ENCODE peak calls at places on chromosomes 5 and 9, in five cellular contexts. A is adrenal gland, W is neural progenitor cell, T is heart right ventricle, H is tibial artery. Y is an unnamed sample.
A peak's percentile ranks its signal among the peaks of the same experiment; 100 is the strongest.

GRCh38 chr5:179187229-179187678 is 127.1 kb downstream of the ZNF354C start:
- DNase-seq in W (no peak), A (no peak), H (no peak), T (no peak), Y (no peak)

GRCh38 chr9:133874659-133875058 is 117.5 kb downstream of the VAV2 start:
- DNase-seq in W (no peak), A (no peak), T (no peak), H (no peak), Y (no peak)

GRCh38 chr9:26310294-26310693 is 582.3 kb downstream of the CAAP1 start:
- DNase-seq in A (no peak), T (no peak), H (no peak), W (no peak), Y (no peak)

GRCh38 chr5:65027149-65027548 is 258.4 kb downstream of the CWC27 start:
- DNase-seq in T (no peak), A (no peak), H (no peak), W (no peak), Y (no peak)

GRCh38 chr9:82418334-82418733 is 429.8 kb downstream of the SPATA31D1 start:
- DNase-seq in T (no peak), A (no peak), H (no peak), W (no peak), Y (no peak)

GRCh38 chr5:57592236-57592635 is 109.6 kb upstream of the ACTBL2 start:
- DNase-seq in T (no peak), W (no peak), H (no peak), A (no peak), Y (no peak)

GRCh38 chr9:136711751-136712689 is at the start of gene DIPK1B:
- DNase-seq in A (peak; percentile 32), H (no peak), T (no peak), W (peak; percentile 90), Y (no peak)

GRCh38 chr9:38368731-38369130 is 23.8 kb upstream of the ALDH1B1 start:
- DNase-seq in A (no peak), H (no peak), T (no peak), W (no peak), Y (no peak)

GRCh38 chr9:87498046-87498815 is 564 bp downstream of the DAPK1 start:
- DNase-seq in H (no peak), A (no peak), W (peak; percentile 83), T (peak; percentile 42), Y (peak; percentile 45)

GRCh38 chr5:2710910-2711309 is 40.6 kb downstream of the IRX2 start:
- DNase-seq in T (no peak), W (no peak), A (no peak), H (no peak), Y (no peak)

GRCh38 chr9:27107241-27107640 is 1.8 kb upstream of the TEK start:
- DNase-seq in H (no peak), A (no peak), T (no peak), W (no peak), Y (no peak)

GRCh38 chr9:37338218-37338617 is 84.3 kb upstream of the GRHPR start:
- DNase-seq in A (no peak), T (no peak), W (no peak), H (no peak), Y (no peak)

GRCh38 chr9:14353222-14354056 is 39.5 kb upstream of the NFIB start:
- DNase-seq in A (peak; percentile 89), W (peak; percentile 93), T (peak; percentile 97), H (peak; percentile 96), Y (peak; percentile 90)
- H3K4me3 ChIP-seq in A (no peak overlapping the region), W (no peak overlapping the region), T (no peak overlapping the region), H (peak overlapping the region; percentile 14), Y (no peak overlapping the region)

DNA sequence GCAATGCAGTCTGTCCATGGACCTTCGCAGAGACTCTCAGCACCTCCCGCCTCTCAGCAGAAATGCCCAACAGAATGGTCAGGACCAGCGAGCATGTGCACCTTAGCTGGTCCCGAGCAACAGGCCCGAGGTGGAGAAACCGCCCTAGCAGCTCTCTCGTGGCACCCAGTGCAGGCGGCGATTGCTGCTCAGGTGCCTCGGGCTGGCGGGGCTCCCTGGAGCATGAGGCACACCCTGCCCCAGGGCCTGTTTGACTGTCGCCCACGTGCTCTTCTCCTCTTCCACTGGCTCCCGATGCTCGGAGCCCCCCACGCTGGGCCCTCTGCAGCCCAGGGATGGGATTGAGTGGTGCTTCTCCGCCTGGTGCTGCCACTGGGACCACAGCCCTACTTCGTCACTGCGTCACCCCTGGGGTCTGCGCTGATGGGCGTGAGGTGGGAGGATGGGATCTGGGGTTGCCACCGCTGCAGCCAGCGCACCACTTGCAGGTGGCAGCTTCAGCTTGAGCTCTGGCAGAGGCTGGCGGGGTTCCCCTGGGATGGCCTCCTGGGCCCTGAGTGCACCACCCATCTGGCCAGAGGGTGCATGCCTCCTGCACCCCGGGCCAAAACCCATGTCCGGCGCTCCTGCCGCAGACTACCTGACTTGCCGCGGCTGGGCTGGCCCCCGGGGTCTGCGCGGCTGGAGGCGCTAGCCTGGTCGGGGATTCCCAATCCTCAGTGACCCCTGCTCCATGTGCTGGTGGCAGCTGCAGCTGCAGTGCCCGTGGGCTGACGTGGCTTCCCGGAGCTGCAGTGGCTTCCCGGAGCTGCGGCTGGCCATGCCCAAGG is 244.2 kb downstream of the FOXD4L6 start:
- DNase-seq in A (no peak), W (no peak), H (no peak), T (peak; percentile 16), Y (no peak)
- H3K9me3 ChIP-seq in A (peaks cover 62% of the 10 kb centered on the region), W (peaks cover 2% of the 10 kb centered on the region), H (peaks cover 100% of the 10 kb centered on the region), T (peaks cover 83% of the 10 kb centered on the region), Y (peaks cover 100% of the 10 kb centered on the region)

GRCh38 chr5:111461261-111461671 is 51.1 kb downstream of the STARD4 start:
- DNase-seq in W (peak; percentile 74), T (no peak), A (peak; percentile 23), H (no peak), Y (no peak)
- H3K4me3 ChIP-seq in W (no peak overlapping the region), T (no peak overlapping the region), A (no peak overlapping the region), H (no peak overlapping the region), Y (no peak overlapping the region)

DNA sequence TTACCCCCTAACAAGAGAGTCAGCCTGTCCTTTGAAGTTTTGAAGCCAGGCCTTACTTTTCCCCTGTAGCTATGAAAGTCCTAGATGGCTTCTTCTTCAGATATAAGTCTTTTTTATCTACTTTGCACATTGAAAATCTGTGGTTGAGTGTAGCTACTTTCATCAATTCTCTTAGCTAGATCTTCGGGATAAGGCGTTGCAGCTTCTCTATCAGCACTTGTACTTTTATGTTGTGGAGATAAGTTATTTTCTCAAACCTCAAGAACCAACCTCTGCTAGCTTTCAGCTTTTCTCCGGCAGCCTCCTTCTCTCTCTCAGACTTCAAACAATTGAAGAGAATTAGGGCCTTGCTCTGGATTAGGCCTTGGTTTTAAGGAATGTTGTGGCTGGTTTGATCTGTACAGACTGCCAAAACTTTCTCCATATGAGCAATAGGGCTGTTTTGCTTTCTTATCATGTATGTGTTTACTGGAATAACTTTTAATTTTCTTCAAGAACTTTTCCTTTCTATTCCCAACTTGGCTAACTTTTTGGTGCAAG is 21.7 kb downstream of the CATSPER3 start:
- DNase-seq in H (no peak), W (no peak), A (no peak), T (no peak), Y (no peak)
- H3K9me3 ChIP-seq in H (no peaks in the 10 kb centered on the region), W (no peaks in the 10 kb centered on the region), A (no peaks in the 10 kb centered on the region), T (no peaks in the 10 kb centered on the region), Y (no peaks in the 10 kb centered on the region)

GRCh38 chr5:59600153-59600552 is 293.4 kb downstream of the PDE4D start:
- DNase-seq in W (no peak), T (no peak), H (no peak), A (no peak), Y (no peak)

GRCh38 chr5:59597690-59598546 is 295.6 kb downstream of the PDE4D start:
- DNase-seq in T (no peak), H (no peak), W (no peak), A (no peak), Y (no peak)

GRCh38 chr5:59600998-59601397 is 292.5 kb downstream of the PDE4D start:
- DNase-seq in A (no peak), T (no peak), W (no peak), H (no peak), Y (no peak)

GRCh38 chr5:59598547-59598874 is 295.0 kb downstream of the PDE4D start:
- DNase-seq in H (no peak), T (no peak), A (no peak), W (no peak), Y (peak; percentile 9)

DNA sequence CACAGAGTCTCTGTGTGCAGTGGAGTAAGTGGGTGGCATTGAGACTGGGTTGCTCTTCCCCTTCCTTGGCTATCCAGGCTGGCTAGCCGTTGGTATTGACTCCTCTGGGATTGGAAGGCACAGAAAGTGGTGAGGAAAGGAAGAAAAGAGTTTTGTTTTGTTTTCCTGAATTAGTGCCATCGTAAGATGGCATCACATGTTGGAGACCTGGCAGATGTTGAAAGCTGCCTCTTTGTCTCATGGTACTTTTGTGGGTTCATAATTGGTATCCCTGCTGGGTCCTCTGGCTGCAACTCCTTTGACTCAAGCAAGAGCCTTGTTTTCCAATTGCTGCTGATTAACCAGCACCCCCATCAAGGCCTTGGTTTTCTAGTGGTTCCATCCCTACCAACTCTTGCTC is 293.8 kb downstream of the PDE4D start:
- DNase-seq in T (no peak), W (no peak), H (no peak), A (no peak), Y (no peak)
- H3K4me3 ChIP-seq in T (no peak overlapping the region), W (no peak overlapping the region), H (no peak overlapping the region), A (no peak overlapping the region), Y (no peak overlapping the region)